ENCODE peak calls at places on chromosomes 3 and 15, in nine cellular contexts. O is IMR-90; E is hepatocyte; T is testis; H is prostate gland; L is upper lobe of left lung; N is CD4-positive, alpha-beta memory T cell; X is H1; K is Peyer's patch. I is an unnamed sample. For H3K9me3, the result is how much of the 10 kb centered on the place peaks cover.

GRCh38 chr3:29215948-29216347 is 64.9 kb upstream of the RBMS3 start:
- DNase-seq in K (no peak), E (no peak), O (peak), H (no peak), N (no peak), T (no peak), X (no peak), L (no peak), I (no peak)

GRCh38 chr3:138694287-138695007 is 85.9 kb downstream of the FAIM start:
- DNase-seq in O (peak), L (no peak), E (peak), T (no peak), N (no peak), H (no peak), X (no peak), K (no peak), I (no peak)

GRCh38 chr3:197186887-197187588 is 111.4 kb downstream of the DLG1 start:
- DNase-seq in X (no peak), L (no peak), H (peak), E (peak), N (peak), O (peak), K (no peak), T (no peak), I (no peak)

GRCh38 chr3:60246361-60246760 is 1004.9 kb downstream of the FHIT start:
- DNase-seq in X (no peak), L (no peak), O (no peak), E (no peak), H (no peak), K (no peak), N (no peak), T (no peak), I (no peak)

GRCh38 chr3:62665627-62666433 is 209.4 kb downstream of the CADPS start:
- DNase-seq in X (peak), N (no peak), K (no peak), T (peak), E (peak), O (peak), H (peak), L (no peak), I (no peak)

GRCh38 chr3:152969557-152970300 is 134.8 kb downstream of the P2RY1 start:
- DNase-seq in N (no peak), X (no peak), T (no peak), O (no peak), H (peak), K (no peak), L (no peak), E (no peak), I (no peak)

GRCh38 chr15:68550498-68551295 is 28.1 kb upstream of the CORO2B start:
- DNase-seq in T (peak), O (peak), L (no peak), H (peak), N (peak), X (peak), E (peak), K (peak), I (peak)

GRCh38 chr3:125045194-125045593 is 10.6 kb downstream of the HEG1 start:
- DNase-seq in T (no peak), K (no peak), H (no peak), E (no peak), X (no peak), O (no peak), N (no peak), L (no peak), I (no peak)

GRCh38 chr3:118890186-118890585 is 144.5 kb downstream of the IGSF11 start:
- DNase-seq in T (no peak), N (no peak), L (no peak), X (no peak), E (no peak), K (no peak), H (no peak), O (no peak), I (no peak)

GRCh38 chr3:196688349-196688748 is 23.7 kb downstream of the CEP19 start:
- DNase-seq in T (no peak), N (no peak), L (peak), K (no peak), O (peak), H (no peak), X (no peak), E (peak), I (no peak)

GRCh38 chr3:153649286-153649839 is 471.8 kb upstream of the ARHGEF26 start:
- DNase-seq in N (no peak), E (no peak), T (no peak), O (no peak), X (no peak), L (no peak), K (no peak), H (no peak), I (no peak)

GRCh38 chr3:197881601-197882000 is 68.4 kb upstream of the RPL35A start:
- DNase-seq in T (no peak), X (no peak), N (no peak), H (no peak), E (no peak), O (no peak), L (no peak), K (no peak), I (no peak)

GRCh38 chr3:9732080-9732752 is 681 bp downstream of the BRPF1 start:
- DNase-seq in N (peak), O (no peak), X (peak), K (peak), E (peak), H (no peak), T (peak), L (no peak), I (peak)

GRCh38 chr3:58471025-58471887 is 20.6 kb upstream of the KCTD6 start:
- DNase-seq in K (no peak), E (peak), X (no peak), O (peak), N (peak), H (peak), T (no peak), L (peak), I (no peak)

GRCh38 chr3:152891678-152892077 is 56.7 kb downstream of the P2RY1 start:
- DNase-seq in N (no peak), T (no peak), H (no peak), E (no peak), X (no peak), K (no peak), L (no peak), O (no peak), I (no peak)

GRCh38 chr3:52240059-52240885 is 1.3 kb upstream of the TWF2 start:
- DNase-seq in E (peak), N (peak), X (no peak), O (peak), H (no peak), T (peak), L (no peak), K (peak), I (no peak)

GRCh38 chr15:81001180-81002003 is 669 bp downstream of the TLNRD1 start:
- DNase-seq in O (peak), T (peak), E (peak), N (peak), L (peak), K (peak), H (peak), X (peak), I (peak)

GRCh38 chr3:155416500-155417118 is 123.1 kb upstream of the STRIT1 start:
- DNase-seq in H (no peak), T (no peak), O (peak), L (no peak), E (no peak), K (no peak), X (no peak), N (no peak), I (no peak)

GRCh38 chr15:99305761-99306505 is 54.7 kb downstream of the LRRC28 start:
- DNase-seq in X (no peak), K (no peak), E (peak), H (peak), N (no peak), O (peak), L (no peak), T (no peak), I (no peak)

GRCh38 chr3:151843275-151843674 is 29.4 kb downstream of the AADAC start:
- DNase-seq in N (no peak), X (no peak), K (no peak), L (no peak), H (no peak), E (no peak), O (peak), T (no peak), I (no peak)

GRCh38 chr3:120550546-120550945 is 45.6 kb upstream of the NDUFB4 start:
- DNase-seq in X (no peak), O (no peak), N (no peak), L (no peak), H (no peak), K (no peak), E (no peak), T (no peak), I (no peak)

GRCh38 chr3:81726132-81726531 is 35.3 kb downstream of the GBE1 start:
- DNase-seq in K (no peak), T (no peak), N (no peak), H (no peak), X (no peak), E (no peak), O (peak), L (no peak), I (no peak)

GRCh38 chr15:67413770-67414429 is 107.0 kb upstream of the C15orf61 start:
- DNase-seq in E (peak), N (no peak), O (peak), X (no peak), K (no peak), H (no peak), T (no peak), L (no peak), I (no peak)

GRCh38 chr3:47394140-47394855 is 13.5 kb downstream of the PTPN23 start:
- DNase-seq in X (no peak), L (no peak), T (no peak), O (peak), N (no peak), E (no peak), H (no peak), K (no peak), I (no peak)

DNA sequence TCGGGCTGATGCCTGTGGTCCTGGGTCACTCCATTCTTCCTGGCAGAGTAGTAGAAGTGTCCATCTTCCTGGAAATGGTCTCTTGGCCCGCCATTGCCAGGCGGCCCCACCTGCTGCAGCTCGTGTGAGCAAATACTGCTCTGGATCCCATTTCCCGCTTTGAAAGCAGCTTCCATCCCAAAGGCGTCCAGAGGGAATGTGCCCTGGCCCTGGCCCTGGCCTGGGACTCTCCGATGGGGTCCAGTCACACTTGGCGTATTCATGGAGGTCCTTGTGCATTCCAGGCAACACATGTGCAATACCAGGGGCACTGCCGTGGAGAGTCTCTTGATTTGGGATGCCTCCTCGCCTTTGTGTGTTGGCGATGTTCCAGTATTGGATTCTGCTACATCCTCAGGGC is 111.1 kb downstream of the SNRPN start:
- DNase-seq in L (peak), H (no peak), T (no peak), E (no peak), O (no peak), X (no peak), N (no peak), K (no peak), I (no peak)
- H3K9me3 ChIP-seq in L (half or more), H (under half), T (under half), E (half or more), O (half or more), X (half or more), N (half or more), K (half or more), I (under half)

DNA sequence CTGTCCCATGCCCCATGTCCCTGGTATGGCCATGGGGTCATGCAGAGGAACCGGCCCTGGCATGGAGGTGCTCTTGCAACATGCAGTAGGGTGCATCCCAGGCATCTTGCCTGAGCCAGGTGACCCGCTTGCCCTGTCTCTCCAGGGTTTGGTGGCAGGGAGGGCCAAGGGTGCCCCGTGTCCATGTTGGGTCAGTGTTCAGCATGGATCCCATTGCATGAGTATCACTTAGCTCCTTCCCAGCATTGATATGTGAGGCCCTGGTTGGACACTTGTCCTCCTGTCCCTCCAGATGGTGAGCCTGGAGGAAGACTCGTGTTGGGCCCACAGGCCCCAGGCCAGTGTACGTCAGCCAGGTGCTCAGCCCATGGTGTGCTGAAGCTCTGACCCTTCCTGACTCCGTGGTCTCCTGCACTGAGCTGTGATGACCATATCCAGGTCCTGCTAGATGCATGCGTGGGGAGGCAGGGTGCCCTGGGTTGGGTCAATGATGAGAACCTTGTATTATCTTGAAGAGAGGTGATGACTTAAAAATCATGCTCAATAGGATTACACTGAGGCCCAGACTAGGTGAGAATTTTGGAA is 205.0 kb downstream of the UBE3A start:
- DNase-seq in N (no peak), E (no peak), H (no peak), O (no peak), T (no peak), K (no peak), L (no peak), X (no peak), I (no peak)
- H3K9me3 ChIP-seq in N (under half), E (under half), H (under half), O (half or more), T (under half), K (under half), L (under half), X (half or more), I (under half)

DNA sequence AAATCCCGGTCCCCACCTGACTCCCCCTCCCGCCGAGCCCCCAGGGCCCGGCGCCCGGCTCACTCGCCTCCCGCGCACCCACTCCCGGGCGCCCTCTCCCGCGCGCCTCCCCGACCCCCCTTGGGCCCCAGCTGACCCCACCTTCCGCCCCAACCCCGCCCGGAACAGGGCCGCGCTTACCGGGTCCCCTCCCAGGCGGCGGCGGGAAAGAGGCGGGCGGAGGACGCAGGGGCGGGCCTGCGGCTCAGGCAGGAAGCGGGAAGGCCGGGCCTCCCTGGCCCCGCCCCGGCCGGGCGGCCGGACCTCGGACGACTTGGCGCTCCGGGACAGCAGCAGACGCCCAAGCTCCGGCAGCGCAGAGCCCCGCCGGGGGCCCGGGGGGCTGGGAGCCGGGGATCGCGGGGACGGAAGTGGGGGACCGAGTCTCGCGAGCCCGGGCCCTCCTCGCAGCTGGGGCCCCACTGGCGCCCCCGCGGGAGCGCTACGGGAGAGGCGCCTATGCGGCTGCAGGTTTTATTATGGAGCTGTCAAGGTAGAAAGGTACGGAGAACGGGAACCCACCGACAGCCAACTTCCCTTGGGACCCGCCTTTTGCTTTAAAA is at the start of gene SLC41A3:
- DNase-seq in H (peak), O (peak), X (peak), K (peak), T (peak), N (peak), E (peak), L (peak), I (peak)
- H3K9me3 ChIP-seq in H (under half), O (under half), X (under half), K (under half), T (under half), N (under half), E (under half), L (under half), I (under half)

GRCh38 chr3:128748527-128748926 is 22.5 kb downstream of the RAB7A start:
- DNase-seq in X (no peak), O (no peak), K (no peak), H (no peak), T (peak), N (no peak), E (no peak), L (no peak), I (no peak)
- H3K9me3 ChIP-seq in X (under half), O (under half), K (under half), H (under half), T (under half), N (under half), E (under half), L (under half), I (under half)

GRCh38 chr15:27865323-27865922 is 233.7 kb downstream of the OCA2 start:
- DNase-seq in X (peak), H (no peak), K (no peak), O (no peak), E (no peak), T (no peak), L (no peak), N (no peak), I (no peak)
- H3K9me3 ChIP-seq in X (under half), H (under half), K (under half), O (under half), E (under half), T (under half), L (under half), N (under half), I (under half)

GRCh38 chr15:25137013-25137412 is 182.2 kb downstream of the SNRPN start:
- DNase-seq in T (no peak), O (no peak), K (no peak), E (no peak), X (no peak), L (no peak), N (no peak), H (no peak), I (no peak)

GRCh38 chr15:25133804-25134203 is 179.0 kb downstream of the SNRPN start:
- DNase-seq in H (no peak), X (no peak), N (no peak), K (no peak), L (no peak), T (no peak), E (no peak), O (peak), I (no peak)

GRCh38 chr15:25134546-25134945 is 179.8 kb downstream of the SNRPN start:
- DNase-seq in X (no peak), N (no peak), H (no peak), K (no peak), T (peak), L (no peak), E (peak), O (peak), I (no peak)

DNA sequence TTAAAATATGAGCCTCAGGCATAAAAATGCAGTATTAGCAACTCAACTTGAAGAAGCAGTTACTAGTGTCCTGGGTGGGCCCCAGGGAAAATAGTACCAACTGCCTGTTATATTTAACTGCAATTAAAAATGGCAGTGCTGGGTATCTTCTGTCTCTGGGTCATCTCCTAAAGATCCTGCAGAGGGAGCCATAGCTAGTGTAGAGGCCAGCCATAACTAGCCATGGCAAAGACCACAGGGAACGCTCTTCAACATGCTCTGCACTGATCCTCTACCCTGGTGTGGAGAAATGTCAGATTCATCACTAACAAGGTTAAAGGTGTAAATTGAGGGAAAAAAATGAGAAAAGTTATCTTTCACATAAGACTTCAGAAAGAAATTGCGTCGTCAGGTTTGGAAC is 181.3 kb downstream of the SNRPN start:
- DNase-seq in X (no peak), E (no peak), L (no peak), H (no peak), N (no peak), O (peak), K (no peak), T (peak), I (no peak)
- H3K9me3 ChIP-seq in X (under half), E (under half), L (under half), H (under half), N (under half), O (under half), K (under half), T (under half), I (under half)

DNA sequence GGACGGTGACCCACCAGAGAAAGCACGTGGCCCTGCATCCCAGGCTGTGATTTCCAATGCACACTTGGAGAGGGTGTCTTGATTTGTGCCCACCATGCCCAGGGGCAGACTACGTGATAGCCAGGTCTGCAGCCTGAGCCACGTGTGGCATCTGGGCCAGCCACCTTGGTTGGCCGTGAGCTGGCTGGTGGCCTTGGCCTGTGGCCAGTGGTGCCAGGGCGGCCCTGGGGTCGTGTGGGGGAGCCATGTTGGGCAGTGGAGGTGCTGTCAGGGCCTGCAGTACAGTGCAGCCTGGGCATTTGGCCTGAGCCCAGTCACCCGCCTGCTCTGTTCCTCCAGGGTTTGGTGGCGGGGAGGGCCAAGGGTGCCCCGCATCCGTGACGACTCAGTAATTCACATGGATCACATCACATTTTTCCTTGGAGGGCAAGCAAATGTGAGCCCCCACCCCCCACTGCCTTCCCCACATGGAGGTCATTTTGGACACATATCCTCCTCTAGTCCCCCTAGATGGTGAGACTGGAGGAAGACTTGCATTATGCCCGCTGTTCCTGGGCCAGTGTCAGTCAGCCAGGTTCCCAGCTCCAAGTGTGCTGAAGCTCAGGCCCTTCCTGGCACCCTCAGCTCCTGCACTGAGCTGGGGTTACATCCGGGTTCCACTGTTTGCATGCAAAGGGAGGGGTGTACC is 201.4 kb downstream of the UBE3A start:
- DNase-seq in O (no peak), X (no peak), H (no peak), E (no peak), L (no peak), T (no peak), K (no peak), N (no peak), I (no peak)
- H3K9me3 ChIP-seq in O (half or more), X (half or more), H (under half), E (under half), L (under half), T (under half), K (under half), N (under half), I (under half)

DNA sequence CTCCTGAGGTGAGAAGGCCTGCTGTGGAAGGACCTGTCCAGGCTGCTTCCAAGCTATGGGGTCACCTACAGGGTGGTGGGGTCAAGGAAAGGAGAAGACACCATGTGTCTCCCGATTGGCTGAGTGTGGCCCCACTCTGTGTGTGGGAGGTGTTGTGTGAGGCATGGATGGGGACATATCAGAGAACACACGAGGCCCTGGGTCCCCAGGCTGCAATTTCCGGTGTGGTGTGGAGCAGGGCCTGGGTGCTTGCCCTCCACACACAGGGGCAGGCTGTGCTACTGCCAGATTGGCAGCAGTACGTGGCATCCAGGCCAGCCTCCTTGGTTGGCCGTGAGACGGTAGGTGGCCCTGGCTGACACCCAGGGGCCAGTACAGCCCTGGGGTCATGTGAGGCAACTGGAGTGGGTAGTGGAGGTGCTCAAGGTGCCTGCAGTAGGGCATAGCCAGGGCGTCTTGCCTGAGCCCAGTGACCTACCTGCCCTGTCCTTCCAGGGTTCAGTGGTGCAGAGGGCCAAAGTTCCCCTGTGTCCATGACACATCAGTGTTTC is 233.8 kb downstream of the SNRPN start:
- DNase-seq in H (no peak), L (peak), K (no peak), X (no peak), T (no peak), E (no peak), O (no peak), N (no peak), I (no peak)
- H3K9me3 ChIP-seq in H (under half), L (under half), K (under half), X (half or more), T (under half), E (under half), O (half or more), N (under half), I (under half)

GRCh38 chr15:49558924-49559323 is 61.7 kb downstream of the FAM227B start:
- DNase-seq in H (no peak), T (no peak), E (no peak), X (no peak), N (no peak), L (no peak), O (peak), K (no peak), I (no peak)
- H3K9me3 ChIP-seq in H (under half), T (under half), E (under half), X (under half), N (under half), L (under half), O (under half), K (under half), I (under half)